ENCODE peak calls at places on chromosomes 16 and 17, in seven cellular contexts. X is body of pancreas, G is AG09309, Y is epithelial cell of proximal tubule, I is WERI-Rb-1, N is GM04503, B is iris pigment epithelial cell. L is an unnamed sample.

GRCh38 chr17:50906443-50906842 is 40.3 kb upstream of the TOB1 start:
- DNase-seq in N (no peak), B (no peak), G (no peak), I (no peak), Y (no peak), X (no peak), L (no peak)

GRCh38 chr17:10171581-10171981 is 26.8 kb downstream of the GAS7 start:
- DNase-seq in Y (no peak), X (no peak), I (no peak), N (no peak), B (peak; percentile 64), G (no peak), L (peak; percentile 64)

GRCh38 chr16:2199621-2200139 is 3.3 kb upstream of the CASKIN1 start:
- DNase-seq in G (no peak), B (no peak), N (no peak), Y (no peak), I (no peak), X (no peak), L (no peak)

GRCh38 chr16:57341062-57341440 is 17.5 kb upstream of the CCL22 start:
- DNase-seq in B (no peak), N (no peak), Y (no peak), G (no peak), I (no peak), X (no peak), L (no peak)

GRCh38 chr16:67535201-67535600 is 6.6 kb downstream of the RIPOR1 start:
- DNase-seq in N (no peak), Y (no peak), X (peak; percentile 76), G (no peak), I (no peak), B (no peak), L (no peak)

GRCh38 chr17:75684249-75684648 is 17.1 kb downstream of the SAP30BP start:
- DNase-seq in B (peak; percentile 52), X (no peak), Y (no peak), G (no peak), I (no peak), N (no peak), L (no peak)

GRCh38 chr17:33927732-33928133 is 327.4 kb upstream of the CCL2 start:
- DNase-seq in X (no peak), G (no peak), B (peak; percentile 7), N (no peak), Y (no peak), I (no peak), L (peak; percentile 72)

GRCh38 chr16:67641779-67642708 is 2.9 kb upstream of the CARMIL2 start:
- DNase-seq in I (no peak), B (no peak), X (peak; percentile 75), G (no peak), Y (no peak), N (no peak), L (no peak)

GRCh38 chr17:34375598-34375997 is 12.6 kb upstream of the CCL1 start:
- DNase-seq in Y (no peak), N (no peak), X (no peak), I (no peak), G (no peak), B (no peak), L (no peak)

GRCh38 chr17:73562896-73563295 is 81.3 kb downstream of the SDK2 start:
- DNase-seq in X (no peak), G (no peak), I (no peak), Y (no peak), B (no peak), N (no peak), L (no peak)

GRCh38 chr16:69763557-69763942 is 1.4 kb downstream of the WWP2 start:
- DNase-seq in X (peak; percentile 47), Y (no peak), I (no peak), B (peak; percentile 15), N (no peak), G (no peak), L (no peak)

GRCh38 chr16:17171250-17172143 is 299.3 kb downstream of the XYLT1 start:
- DNase-seq in X (peak; percentile 35), B (no peak), Y (no peak), I (no peak), G (no peak), N (no peak), L (no peak)

GRCh38 chr16:4373909-4374742 is 2.5 kb downstream of the VASN start:
- DNase-seq in B (peak; percentile 94), X (peak; percentile 80), Y (no peak), I (no peak), G (peak; percentile 98), N (peak; percentile 91), L (no peak)

GRCh38 chr17:58303981-58304734 is 23.4 kb upstream of the MPO start:
- DNase-seq in X (peak; percentile 50), I (peak; percentile 83), G (no peak), Y (no peak), B (peak; percentile 41), N (no peak), L (peak; percentile 89)

GRCh38 chr17:62627219-62627903 is at the start of gene MRC2:
- DNase-seq in X (peak; percentile 24), Y (no peak), G (no peak), B (peak; percentile 90), N (no peak), I (no peak), L (peak; percentile 43)

GRCh38 chr17:10790491-10791401 is 13.2 kb downstream of the TMEM238L start:
- DNase-seq in N (no peak), G (no peak), B (no peak), I (no peak), Y (no peak), X (peak; percentile 80), L (peak; percentile 49)

GRCh38 chr17:73163043-73163442 is 1.8 kb upstream of the SSTR2 start:
- DNase-seq in N (no peak), B (no peak), X (no peak), G (no peak), I (no peak), Y (no peak), L (no peak)

GRCh38 chr16:67396775-67397450 is 3.6 kb upstream of the TPPP3 start:
- DNase-seq in N (no peak), Y (no peak), X (no peak), I (no peak), G (no peak), B (no peak), L (no peak)

GRCh38 chr17:15463363-15463762 is 4.1 kb downstream of the CDRT4 start:
- DNase-seq in Y (no peak), G (peak; percentile 56), X (peak; percentile 29), I (no peak), N (peak; percentile 68), B (peak; percentile 68), L (no peak)

GRCh38 chr17:51085150-51085805 is 35.4 kb downstream of the SPAG9 start:
- DNase-seq in Y (no peak), G (no peak), B (peak; percentile 55), I (no peak), X (no peak), N (no peak), L (no peak)

GRCh38 chr16:10616744-10617640 is 36.6 kb upstream of the EMP2 start:
- DNase-seq in N (peak; percentile 8), X (peak; percentile 36), Y (no peak), I (no peak), B (peak; percentile 21), G (no peak), L (no peak)

GRCh38 chr16:85699628-85700027 is 10.9 kb upstream of the GINS2 start:
- DNase-seq in N (peak; percentile 23), Y (no peak), I (no peak), G (peak; percentile 28), X (peak; percentile 31), B (peak; percentile 31), L (no peak)

GRCh38 chr16:19179890-19180490 is 11.9 kb downstream of the SYT17 start:
- DNase-seq in G (no peak), Y (peak; percentile 1), X (peak; percentile 67), N (no peak), I (peak; percentile 58), B (peak; percentile 65), L (peak; percentile 77)

GRCh38 chr16:85678016-85678415 is 10.7 kb downstream of the GINS2 start:
- DNase-seq in G (no peak), Y (no peak), B (no peak), X (no peak), I (no peak), N (no peak), L (peak; percentile 32)

GRCh38 chr17:1779571-1780074 is 17.8 kb downstream of the SERPINF1 start:
- DNase-seq in X (peak; percentile 52), I (no peak), Y (peak; percentile 78), N (peak; percentile 92), B (peak; percentile 95), G (peak; percentile 88), L (peak; percentile 39)

GRCh38 chr16:20952144-20952797 is 51.7 kb downstream of the LYRM1 start:
- DNase-seq in X (no peak), Y (no peak), G (no peak), N (no peak), B (no peak), I (no peak), L (no peak)

GRCh38 chr17:39599665-39600468 is 7.9 kb downstream of the NEUROD2 start:
- DNase-seq in Y (no peak), B (no peak), X (no peak), N (no peak), G (no peak), I (no peak), L (no peak)

GRCh38 chr17:28957992-28958355 is 6.7 kb upstream of the PHF12 start:
- DNase-seq in Y (no peak), X (no peak), B (no peak), G (no peak), I (no peak), N (no peak), L (no peak)

GRCh38 chr17:76492989-76493501 is 8.2 kb downstream of the RHBDF2 start:
- DNase-seq in G (peak; percentile 57), X (peak; percentile 33), B (peak; percentile 90), Y (no peak), I (no peak), N (peak; percentile 23), L (no peak)

GRCh38 chr16:78494105-78494504 is 394.7 kb downstream of the WWOX start:
- DNase-seq in I (no peak), B (no peak), N (no peak), G (no peak), X (no peak), Y (no peak), L (no peak)

GRCh38 chr16:89193021-89193575 is 7.2 kb downstream of the SLC22A31 start:
- DNase-seq in N (no peak), I (no peak), Y (no peak), X (peak; percentile 19), G (peak; percentile 7), B (peak; percentile 86), L (peak; percentile 80)

GRCh38 chr17:77963441-77963840 is 4.9 kb downstream of the TNRC6C start:
- DNase-seq in X (peak; percentile 36), B (peak; percentile 97), N (peak; percentile 84), I (no peak), G (peak; percentile 72), Y (no peak), L (peak; percentile 25)

GRCh38 chr17:48985436-48986245 is 11.5 kb upstream of the IGF2BP1 start:
- DNase-seq in N (no peak), B (no peak), G (no peak), I (no peak), Y (no peak), X (no peak), L (no peak)

GRCh38 chr16:53515259-53515658 is 12.2 kb upstream of the AKTIP start:
- DNase-seq in N (no peak), G (no peak), Y (no peak), B (peak; percentile 95), X (no peak), I (no peak), L (no peak)

GRCh38 chr16:15880434-15880833 is 8.0 kb downstream of the CEP20 start:
- DNase-seq in Y (no peak), X (no peak), B (no peak), N (no peak), I (no peak), G (no peak), L (no peak)

GRCh38 chr16:56589141-56590039 is at the start of gene MT3:
- DNase-seq in X (peak; percentile 55), I (no peak), G (no peak), B (no peak), Y (no peak), N (no peak), L (peak; percentile 32)

GRCh38 chr16:88061346-88062110 is 110.3 kb downstream of the BANP start:
- DNase-seq in Y (no peak), I (no peak), G (no peak), B (no peak), N (no peak), X (no peak), L (no peak)

GRCh38 chr16:57151369-57151768 is 34.5 kb downstream of the PSME3IP1 start:
- DNase-seq in B (no peak), Y (no peak), X (no peak), N (no peak), G (no peak), I (no peak), L (no peak)

L was measured in NCI-H82.